ENCODE peak calls at places on chromosomes 1 and 21, in four cellular contexts. D is prostate gland, U is psoas muscle, V is thoracic aorta. J is an unnamed sample.

GRCh38 chr1:44602675-44603610 is 71.3 kb downstream of the TMEM53 start:
- DNase-seq in U (peak; percentile 84), D (no peak), V (no peak), J (no peak)

GRCh38 chr1:55244476-55245109 is 29.4 kb upstream of the USP24 start:
- DNase-seq in U (no peak), D (no peak), V (no peak), J (no peak)

GRCh38 chr21:36994501-36995189 is 11.9 kb upstream of the RIPPLY3 start:
- DNase-seq in V (no peak), U (no peak), D (no peak), J (no peak)

GRCh38 chr21:35764077-35764476 is 296.2 kb downstream of the SETD4 start:
- DNase-seq in V (no peak), D (no peak), U (no peak), J (no peak)

GRCh38 chr1:98926597-98926996 is 78.1 kb downstream of the PLPPR5 start:
- DNase-seq in U (no peak), D (no peak), V (no peak), J (no peak)

GRCh38 chr1:100353988-100354387 is 1.7 kb downstream of the CDC14A start:
- DNase-seq in V (no peak), D (no peak), U (no peak), J (no peak)

GRCh38 chr21:46295996-46296752 is 10.0 kb downstream of the YBEY start:
- DNase-seq in U (peak; percentile 93), D (no peak), V (peak; percentile 15), J (peak; percentile 76)

GRCh38 chr1:199660071-199660470 is 367.4 kb upstream of the NR5A2 start:
- DNase-seq in U (no peak), D (no peak), V (no peak), J (no peak)

GRCh38 chr21:46420241-46421190 is 38.2 kb upstream of the DIP2A start:
- DNase-seq in U (peak; percentile 50), V (no peak), D (no peak), J (no peak)

DNA sequence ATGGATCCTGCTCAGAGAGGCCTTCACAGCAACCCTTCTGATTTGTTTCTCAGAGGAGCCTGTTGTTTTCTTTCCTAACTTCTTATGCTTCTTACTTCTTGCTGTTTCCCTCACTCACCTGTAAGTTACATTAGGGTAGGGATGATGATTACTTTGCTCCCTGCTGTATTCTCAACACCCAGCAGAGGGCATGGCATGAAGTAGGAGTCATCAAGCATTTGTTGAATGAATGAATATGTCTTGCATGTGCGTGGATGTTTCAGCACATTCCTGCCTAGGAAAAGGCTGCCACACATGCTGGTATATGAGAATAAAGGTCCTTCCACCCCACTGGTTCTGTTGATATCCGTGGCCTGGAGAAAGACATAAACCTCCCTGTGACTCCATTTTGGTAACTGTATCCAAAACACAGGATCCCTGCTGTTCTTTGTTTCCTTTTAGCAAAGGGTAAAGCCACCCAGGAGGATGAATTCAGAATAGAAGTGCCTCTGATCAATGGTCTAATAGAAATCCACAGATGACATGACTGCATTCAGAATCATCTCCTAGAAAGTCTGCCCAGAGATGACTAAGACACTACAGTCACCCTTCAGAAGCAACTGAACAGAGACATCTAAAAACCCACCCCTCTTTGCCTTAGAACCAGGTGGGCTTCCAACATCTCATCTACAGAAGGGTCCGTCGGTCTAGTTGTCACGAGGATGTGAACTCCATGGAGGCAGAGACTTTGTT is 168.8 kb downstream of the ZSCAN20 start:
- DNase-seq in D (no peak), V (no peak), U (no peak), J (no peak)
- TF ChIP-seq CTCF in D (no peak), V (no peak), U (no peak), J (peak; percentile 27)

DNA sequence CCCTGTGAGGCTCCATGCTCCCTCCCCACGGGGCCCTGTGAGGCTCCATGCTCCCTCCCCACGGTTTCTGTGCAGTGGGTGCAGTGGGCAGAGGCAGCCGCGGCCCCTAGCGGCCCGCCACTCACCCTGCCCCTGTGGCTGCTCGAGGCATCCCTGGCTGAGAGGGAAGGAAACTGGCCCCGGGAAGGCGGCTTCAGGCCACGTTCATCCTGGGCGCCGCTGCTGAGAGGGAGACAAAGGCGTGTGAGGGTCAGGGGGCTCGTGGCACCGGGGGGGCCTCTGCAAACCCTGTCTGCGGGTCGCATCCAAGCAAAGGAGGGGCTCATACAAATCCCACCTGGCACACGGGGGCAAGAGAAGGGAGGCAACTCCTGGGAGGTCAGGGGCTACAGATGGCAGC is 8.5 kb downstream of the CFAP410 start:
- DNase-seq in U (no peak), D (no peak), V (no peak), J (no peak)
- H3K4me1 ChIP-seq in U (no peaks in the 10 kb centered on the region), D (no peaks in the 10 kb centered on the region), V (no peaks in the 10 kb centered on the region), J (no peaks in the 10 kb centered on the region)

GRCh38 chr1:193749868-193750267 is 563.5 kb upstream of the B3GALT2 start:
- DNase-seq in D (no peak), V (no peak), U (no peak), J (no peak)

GRCh38 chr1:193754732-193755427 is 568.5 kb upstream of the B3GALT2 start:
- DNase-seq in U (no peak), D (no peak), V (no peak), J (no peak)

GRCh38 chr1:193753038-193753756 is 566.8 kb upstream of the B3GALT2 start:
- DNase-seq in D (no peak), V (no peak), U (no peak), J (no peak)

DNA sequence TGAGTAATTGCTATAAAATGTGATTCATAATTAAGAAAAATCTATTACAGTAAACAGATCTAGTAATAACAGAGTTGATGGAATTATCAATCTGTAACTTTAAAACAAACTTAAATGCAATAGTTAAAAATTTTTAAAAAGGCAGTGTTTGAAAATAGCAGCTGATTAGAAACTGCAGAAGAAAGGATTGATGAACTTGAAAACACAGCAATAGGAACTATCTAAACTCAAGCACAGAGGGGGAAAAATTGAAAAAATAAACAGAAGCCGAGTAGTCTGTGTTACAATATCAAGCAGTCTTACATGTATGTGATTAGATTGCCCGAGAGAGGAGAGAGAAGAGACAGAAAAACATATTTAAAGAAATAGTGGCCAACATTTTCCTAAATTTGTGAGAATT is 569.0 kb upstream of the B3GALT2 start:
- DNase-seq in D (no peak), U (no peak), V (no peak), J (no peak)
- TF ChIP-seq CTCF in D (no peak), U (no peak), V (no peak), J (no peak)

GRCh38 chr1:63621698-63622097 is 28.5 kb downstream of the PGM1 start:
- DNase-seq in D (peak; percentile 41), V (peak; percentile 20), U (no peak), J (no peak)

GRCh38 chr1:63623952-63624351 is 30.7 kb downstream of the PGM1 start:
- DNase-seq in D (no peak), U (no peak), V (no peak), J (no peak)

GRCh38 chr1:63621075-63621474 is 27.9 kb downstream of the PGM1 start:
- DNase-seq in U (peak; percentile 57), D (no peak), V (no peak), J (no peak)

GRCh38 chr1:63624911-63625310 is 31.7 kb downstream of the PGM1 start:
- DNase-seq in D (no peak), V (no peak), U (no peak), J (no peak)

DNA sequence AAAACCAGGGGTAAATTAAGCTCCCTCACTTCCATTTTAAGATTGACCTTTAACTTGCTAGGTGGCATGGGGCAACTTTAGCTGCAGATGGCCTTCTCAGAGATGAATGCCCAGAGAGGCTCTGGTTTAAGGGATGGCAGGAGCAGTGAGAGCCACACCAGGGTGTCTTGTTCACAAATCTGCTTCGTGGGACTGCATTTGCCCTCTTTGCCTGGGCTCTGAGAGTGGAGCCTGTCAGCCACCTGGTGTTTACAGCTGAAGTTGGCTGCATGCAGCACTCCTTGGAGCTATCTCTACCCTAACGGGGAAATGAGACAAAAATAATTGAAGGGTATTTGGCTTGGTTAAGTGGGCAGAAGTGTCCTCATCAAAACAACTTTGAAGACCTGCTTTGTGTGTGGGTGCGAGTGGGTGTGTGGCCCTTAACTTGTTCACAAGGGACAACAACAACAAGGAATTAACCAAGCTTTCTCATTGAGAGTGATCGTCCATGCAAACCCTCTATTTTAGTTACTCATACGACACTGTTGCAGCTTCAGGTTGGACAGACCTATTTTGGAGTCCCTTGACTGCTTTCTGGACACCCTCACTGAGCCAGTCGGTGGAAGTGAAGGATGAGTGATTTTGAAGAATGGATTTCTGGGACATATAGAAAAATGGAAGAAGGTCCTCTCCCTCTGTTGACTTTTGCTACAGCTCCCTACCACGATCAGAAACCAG is 29.8 kb downstream of the PGM1 start:
- DNase-seq in V (no peak), U (peak; percentile 69), D (no peak), J (no peak)
- H3K4me1 ChIP-seq in V (peaks cover 15% of the 10 kb centered on the region), U (peaks cover 71% of the 10 kb centered on the region), D (no peaks in the 10 kb centered on the region), J (peaks cover 17% of the 10 kb centered on the region)

GRCh38 chr1:212668477-212668876 is 31.2 kb downstream of the BATF3 start:
- DNase-seq in V (no peak), D (no peak), U (no peak), J (no peak)

GRCh38 chr1:212667223-212668139 is 32.2 kb downstream of the BATF3 start:
- DNase-seq in U (no peak), V (peak; percentile 23), D (no peak), J (no peak)

GRCh38 chr1:212669600-212669999 is 30.0 kb downstream of the BATF3 start:
- DNase-seq in V (no peak), U (no peak), D (no peak), J (no peak)

GRCh38 chr1:212670301-212670700 is 29.3 kb downstream of the BATF3 start:
- DNase-seq in U (no peak), V (no peak), D (no peak), J (no peak)

GRCh38 chr1:212669102-212669501 is 30.5 kb downstream of the BATF3 start:
- DNase-seq in V (no peak), D (no peak), U (no peak), J (no peak)
- TF ChIP-seq CTCF in V (no peak), D (no peak), U (peak; percentile 6), J (no peak)

GRCh38 chr1:207823531-207823879 is 71.7 kb downstream of the CD46 start:
- DNase-seq in D (no peak), U (no peak), V (no peak), J (no peak)
- H3K4me1 ChIP-seq in D (peaks cover 53% of the 10 kb centered on the region), U (peaks cover 69% of the 10 kb centered on the region), V (peaks cover 40% of the 10 kb centered on the region), J (peaks cover 9% of the 10 kb centered on the region)

GRCh38 chr1:68421350-68421749 is 28.4 kb downstream of the RPE65 start:
- DNase-seq in V (no peak), D (no peak), U (no peak), J (no peak)
- TF ChIP-seq CTCF in V (no peak), D (no peak), U (no peak), J (no peak)

GRCh38 chr1:30756206-30756544 is 1.4 kb downstream of the LAPTM5 start:
- DNase-seq in D (no peak), V (no peak), U (no peak), J (no peak)

GRCh38 chr1:30756545-30757195 is 904 bp downstream of the LAPTM5 start:
- DNase-seq in V (peak; percentile 10), U (peak; percentile 84), D (no peak), J (peak; percentile 66)

GRCh38 chr1:30754684-30755171 is 2.8 kb downstream of the LAPTM5 start:
- DNase-seq in D (no peak), V (no peak), U (no peak), J (no peak)

GRCh38 chr1:30755746-30756145 is 1.8 kb downstream of the LAPTM5 start:
- DNase-seq in U (no peak), D (no peak), V (no peak), J (peak; percentile 27)

GRCh38 chr1:30755334-30755733 is 2.2 kb downstream of the LAPTM5 start:
- DNase-seq in D (no peak), U (no peak), V (no peak), J (no peak)
- H3K4me1 ChIP-seq in D (no peaks in the 10 kb centered on the region), U (peaks cover 11% of the 10 kb centered on the region), V (no peaks in the 10 kb centered on the region), J (peaks cover 7% of the 10 kb centered on the region)

J was measured in right lobe of liver.